ENCODE peak calls at places on chromosomes 4 and X, in four cellular contexts. T is EL; D is effector CD4-positive, alpha-beta T cell; V is H7. R is an unnamed sample.

GRCh38 chr4:53055716-53056413 is 193.7 kb downstream of the RASL11B start:
- DNase-seq in V (no peak), D (no peak), T (no peak), R (no peak)

GRCh38 chrX:34578237-34578636 is 78.8 kb downstream of the TMEM47 start:
- DNase-seq in T (peak), V (no peak), D (no peak), R (no peak)

GRCh38 chrX:142977128-142977914 is 48.4 kb upstream of the SPANXN4 start:
- DNase-seq in V (no peak), D (no peak), T (no peak), R (no peak)

GRCh38 chr4:79298484-79298883 is 27.4 kb downstream of the NAA11 start:
- DNase-seq in D (no peak), V (no peak), T (no peak), R (peak)

GRCh38 chr4:5758741-5759140 is 47.7 kb downstream of the EVC start:
- DNase-seq in V (no peak), D (no peak), T (peak), R (no peak)

GRCh38 chr4:3871181-3871852 is 105.1 kb downstream of the ADRA2C start:
- DNase-seq in T (peak), D (no peak), V (peak), R (peak)

GRCh38 chrX:109172091-109172602 is 309.7 kb downstream of the GUCY2F start:
- DNase-seq in V (no peak), T (no peak), D (no peak), R (no peak)

GRCh38 chrX:97399400-97399799 is 515.7 kb downstream of the RPA4 start:
- DNase-seq in V (no peak), D (no peak), T (peak), R (no peak)

GRCh38 chrX:108584617-108585211 is 145.1 kb downstream of the COL4A5 start:
- DNase-seq in V (peak), D (no peak), T (peak), R (no peak)

GRCh38 chr4:101699441-101700117 is 91.0 kb upstream of the BANK1 start:
- DNase-seq in T (no peak), V (no peak), D (no peak), R (no peak)

GRCh38 chrX:6678313-6678712 is 143.4 kb upstream of the VCX3A start:
- DNase-seq in D (no peak), V (no peak), T (no peak), R (no peak)

GRCh38 chr4:20428410-20429160 is 176.9 kb downstream of the SLIT2 start:
- DNase-seq in T (peak), D (no peak), V (no peak), R (no peak)

GRCh38 chrX:154441984-154442707 is 1.8 kb upstream of the FAM50A start:
- DNase-seq in T (no peak), V (no peak), D (no peak), R (peak)

GRCh38 chr4:81235982-81236749 is 21.1 kb upstream of the PRKG2 start:
- DNase-seq in V (no peak), D (no peak), T (no peak), R (no peak)

GRCh38 chr4:72301759-72302158 is 267.3 kb downstream of the ADAMTS3 start:
- DNase-seq in D (no peak), V (no peak), T (no peak), R (no peak)

GRCh38 chr4:109752545-109752944 is 22.7 kb upstream of the PLA2G12A start:
- DNase-seq in D (no peak), T (no peak), V (no peak), R (no peak)

GRCh38 chrX:20620301-20620700 is 353.6 kb upstream of the RPS6KA3 start:
- DNase-seq in V (no peak), D (no peak), T (peak), R (no peak)

GRCh38 chr4:532588-533317 is 33.7 kb downstream of the PIGG start:
- DNase-seq in T (no peak), D (no peak), V (peak), R (peak)

GRCh38 chrX:63784902-63785692 is at the start of gene ARHGEF9:
- DNase-seq in V (peak), D (no peak), T (peak), R (peak)

GRCh38 chr4:2800691-2801596 is 8.1 kb downstream of the SH3BP2 start:
- DNase-seq in D (no peak), V (peak), T (peak), R (peak)

GRCh38 chr4:106898621-106899230 is 137.4 kb downstream of the DKK2 start:
- DNase-seq in T (peak), D (no peak), V (peak), R (no peak)

GRCh38 chrX:136147320-136147901 is at the start of gene FHL1:
- DNase-seq in T (peak), D (peak), V (peak), R (peak)

R was measured in spleen.